ENCODE peak calls at places on chromosome 11, in five cellular contexts. One of them, this sample, is unnamed.

GRCh38 chr11:94060401-94060800 is 39.2 kb downstream of the HEPHL1 start:
- DNase-seq in tibial artery: no peak
- DNase-seq in fibroblast of mammary gland: no peak
- DNase-seq in Peyer's patch: no peak
- DNase-seq in NCI-H2081: no peak
- DNase-seq in this sample: no peak

GRCh38 chr11:43951231-43951630 is 8.8 kb downstream of the C11orf96 start:
- DNase-seq in tibial artery: no peak
- DNase-seq in fibroblast of mammary gland: no peak
- DNase-seq in Peyer's patch: peak; percentile 11
- DNase-seq in NCI-H2081: peak; percentile 19
- DNase-seq in this sample: no peak

GRCh38 chr11:2142762-2143202 is 3.6 kb upstream of the IGF2 start:
- DNase-seq in tibial artery: no peak
- DNase-seq in fibroblast of mammary gland: peak; percentile 42
- DNase-seq in Peyer's patch: no peak
- DNase-seq in NCI-H2081: no peak
- DNase-seq in this sample: peak; percentile 78

GRCh38 chr11:122882809-122883681 is 486 bp downstream of the JHY start:
- DNase-seq in tibial artery: peak; percentile 47
- DNase-seq in fibroblast of mammary gland: peak; percentile 58
- DNase-seq in Peyer's patch: peak; percentile 79
- DNase-seq in NCI-H2081: peak; percentile 66
- DNase-seq in this sample: peak; percentile 60

GRCh38 chr11:34806875-34807274 is 109.3 kb downstream of the APIP start:
- DNase-seq in tibial artery: no peak
- DNase-seq in fibroblast of mammary gland: no peak
- DNase-seq in Peyer's patch: no peak
- DNase-seq in NCI-H2081: no peak
- DNase-seq in this sample: no peak

GRCh38 chr11:29256580-29256979 is 760.2 kb downstream of the KCNA4 start:
- DNase-seq in tibial artery: no peak
- DNase-seq in fibroblast of mammary gland: no peak
- DNase-seq in Peyer's patch: no peak
- DNase-seq in NCI-H2081: no peak
- DNase-seq in this sample: no peak

GRCh38 chr11:130737866-130738431 is 178.3 kb downstream of the SNX19 start:
- DNase-seq in tibial artery: no peak
- DNase-seq in fibroblast of mammary gland: peak; percentile 91
- DNase-seq in Peyer's patch: peak; percentile 81
- DNase-seq in NCI-H2081: no peak
- DNase-seq in this sample: no peak

GRCh38 chr11:110675548-110675947 is 36.7 kb downstream of the ARHGAP20 start:
- DNase-seq in tibial artery: no peak
- DNase-seq in fibroblast of mammary gland: no peak
- DNase-seq in Peyer's patch: no peak
- DNase-seq in NCI-H2081: no peak
- DNase-seq in this sample: no peak

GRCh38 chr11:69840371-69841169 is 21.4 kb upstream of the FGF3 start:
- DNase-seq in tibial artery: no peak
- DNase-seq in fibroblast of mammary gland: no peak
- DNase-seq in Peyer's patch: peak; percentile 37
- DNase-seq in NCI-H2081: no peak
- DNase-seq in this sample: peak; percentile 13

GRCh38 chr11:100932474-100933100 is 197.0 kb downstream of the PGR start:
- DNase-seq in tibial artery: no peak
- DNase-seq in fibroblast of mammary gland: peak; percentile 57
- DNase-seq in Peyer's patch: no peak
- DNase-seq in NCI-H2081: peak; percentile 6
- DNase-seq in this sample: no peak

GRCh38 chr11:27672836-27673464 is 27.3 kb downstream of the BDNF start:
- DNase-seq in tibial artery: no peak
- DNase-seq in fibroblast of mammary gland: peak; percentile 29
- DNase-seq in Peyer's patch: no peak
- DNase-seq in NCI-H2081: no peak
- DNase-seq in this sample: no peak

GRCh38 chr11:128776434-128777284 is 82.8 kb downstream of the FLI1 start:
- DNase-seq in tibial artery: no peak
- DNase-seq in fibroblast of mammary gland: peak; percentile 34
- DNase-seq in Peyer's patch: no peak
- DNase-seq in NCI-H2081: no peak
- DNase-seq in this sample: peak; percentile 74

GRCh38 chr11:73307323-73308002 is 613 bp upstream of the ARHGEF17 start:
- DNase-seq in tibial artery: peak; percentile 99
- DNase-seq in fibroblast of mammary gland: peak; percentile 97
- DNase-seq in Peyer's patch: peak; percentile 98
- DNase-seq in NCI-H2081: peak; percentile 95
- DNase-seq in this sample: peak; percentile 96

GRCh38 chr11:57163160-57163868 is 18.4 kb upstream of the LRRC55 start:
- DNase-seq in tibial artery: no peak
- DNase-seq in fibroblast of mammary gland: no peak
- DNase-seq in Peyer's patch: no peak
- DNase-seq in NCI-H2081: no peak
- DNase-seq in this sample: no peak

GRCh38 chr11:131771471-131771870 is 401.1 kb downstream of the NTM start:
- DNase-seq in tibial artery: no peak
- DNase-seq in fibroblast of mammary gland: no peak
- DNase-seq in Peyer's patch: no peak
- DNase-seq in NCI-H2081: no peak
- DNase-seq in this sample: no peak

GRCh38 chr11:7982582-7983119 is 4.5 kb upstream of the EIF3F start:
- DNase-seq in tibial artery: no peak
- DNase-seq in fibroblast of mammary gland: no peak
- DNase-seq in Peyer's patch: no peak
- DNase-seq in NCI-H2081: no peak
- DNase-seq in this sample: no peak

GRCh38 chr11:113475160-113475761 is at the start of gene DRD2:
- DNase-seq in tibial artery: no peak
- DNase-seq in fibroblast of mammary gland: no peak
- DNase-seq in Peyer's patch: no peak
- DNase-seq in NCI-H2081: peak; percentile 12
- DNase-seq in this sample: no peak

GRCh38 chr11:109486129-109486528 is 64.1 kb downstream of the C11orf87 start:
- DNase-seq in tibial artery: no peak
- DNase-seq in fibroblast of mammary gland: no peak
- DNase-seq in Peyer's patch: no peak
- DNase-seq in NCI-H2081: peak; percentile 92
- DNase-seq in this sample: no peak

GRCh38 chr11:120752668-120753067 is 241.1 kb downstream of the GRIK4 start:
- DNase-seq in tibial artery: no peak
- DNase-seq in fibroblast of mammary gland: no peak
- DNase-seq in Peyer's patch: no peak
- DNase-seq in NCI-H2081: no peak
- DNase-seq in this sample: peak; percentile 10

GRCh38 chr11:71368966-71369365 is 79.2 kb downstream of the DHCR7 start:
- DNase-seq in tibial artery: no peak
- DNase-seq in fibroblast of mammary gland: no peak
- DNase-seq in Peyer's patch: no peak
- DNase-seq in NCI-H2081: no peak
- DNase-seq in this sample: no peak

GRCh38 chr11:128517457-128518230 is 69.7 kb downstream of the ETS1 start:
- DNase-seq in tibial artery: no peak
- DNase-seq in fibroblast of mammary gland: peak; percentile 55
- DNase-seq in Peyer's patch: no peak
- DNase-seq in NCI-H2081: no peak
- DNase-seq in this sample: no peak

GRCh38 chr11:65132238-65132987 is 1.9 kb downstream of the SYVN1 start:
- DNase-seq in tibial artery: no peak
- DNase-seq in fibroblast of mammary gland: no peak
- DNase-seq in Peyer's patch: peak; percentile 85
- DNase-seq in NCI-H2081: no peak
- DNase-seq in this sample: peak; percentile 69

GRCh38 chr11:33471541-33471940 is 214.4 kb downstream of the HIPK3 start:
- DNase-seq in tibial artery: no peak
- DNase-seq in fibroblast of mammary gland: no peak
- DNase-seq in Peyer's patch: no peak
- DNase-seq in NCI-H2081: no peak
- DNase-seq in this sample: no peak

GRCh38 chr11:35236667-35237003 is 97.7 kb downstream of the CD44 start:
- DNase-seq in tibial artery: no peak
- DNase-seq in fibroblast of mammary gland: peak; percentile 52
- DNase-seq in Peyer's patch: no peak
- DNase-seq in NCI-H2081: no peak
- DNase-seq in this sample: no peak

GRCh38 chr11:20474176-20474950 is 86.8 kb downstream of the PRMT3 start:
- DNase-seq in tibial artery: peak; percentile 34
- DNase-seq in fibroblast of mammary gland: no peak
- DNase-seq in Peyer's patch: no peak
- DNase-seq in NCI-H2081: no peak
- DNase-seq in this sample: no peak

GRCh38 chr11:114953039-114953438 is 274.7 kb downstream of the NXPE2 start:
- DNase-seq in tibial artery: no peak
- DNase-seq in fibroblast of mammary gland: no peak
- DNase-seq in Peyer's patch: no peak
- DNase-seq in NCI-H2081: no peak
- DNase-seq in this sample: no peak

GRCh38 chr11:128135451-128135850 is 451.9 kb downstream of the ETS1 start:
- DNase-seq in tibial artery: no peak
- DNase-seq in fibroblast of mammary gland: no peak
- DNase-seq in Peyer's patch: no peak
- DNase-seq in NCI-H2081: no peak
- DNase-seq in this sample: no peak

GRCh38 chr11:134243913-134244312 is 9.2 kb downstream of the THYN1 start:
- DNase-seq in tibial artery: no peak
- DNase-seq in fibroblast of mammary gland: no peak
- DNase-seq in Peyer's patch: no peak
- DNase-seq in NCI-H2081: no peak
- DNase-seq in this sample: no peak

GRCh38 chr11:112017538-112017937 is 7.7 kb upstream of the DLAT start:
- DNase-seq in tibial artery: no peak
- DNase-seq in fibroblast of mammary gland: peak; percentile 56
- DNase-seq in Peyer's patch: no peak
- DNase-seq in NCI-H2081: no peak
- DNase-seq in this sample: no peak

GRCh38 chr11:106228996-106229395 is 151.5 kb downstream of the AASDHPPT start:
- DNase-seq in tibial artery: no peak
- DNase-seq in fibroblast of mammary gland: peak; percentile 29
- DNase-seq in Peyer's patch: no peak
- DNase-seq in NCI-H2081: no peak
- DNase-seq in this sample: no peak

GRCh38 chr11:18677560-18677959 is 21.0 kb upstream of the TMEM86A start:
- DNase-seq in tibial artery: no peak
- DNase-seq in fibroblast of mammary gland: no peak
- DNase-seq in Peyer's patch: no peak
- DNase-seq in NCI-H2081: no peak
- DNase-seq in this sample: no peak

GRCh38 chr11:17798253-17798652 is 63.7 kb downstream of the KCNC1 start:
- DNase-seq in tibial artery: no peak
- DNase-seq in fibroblast of mammary gland: no peak
- DNase-seq in Peyer's patch: no peak
- DNase-seq in NCI-H2081: no peak
- DNase-seq in this sample: no peak

GRCh38 chr11:5620606-5621521 is 3.9 kb upstream of the TRIM34 start:
- DNase-seq in tibial artery: no peak
- DNase-seq in fibroblast of mammary gland: peak; percentile 83
- DNase-seq in Peyer's patch: no peak
- DNase-seq in NCI-H2081: no peak
- DNase-seq in this sample: no peak

GRCh38 chr11:74417860-74418508 is 19.8 kb upstream of the PGM2L1 start:
- DNase-seq in tibial artery: no peak
- DNase-seq in fibroblast of mammary gland: no peak
- DNase-seq in Peyer's patch: no peak
- DNase-seq in NCI-H2081: no peak
- DNase-seq in this sample: no peak

GRCh38 chr11:103894034-103894433 is 142.4 kb upstream of the DDI1 start:
- DNase-seq in tibial artery: no peak
- DNase-seq in fibroblast of mammary gland: no peak
- DNase-seq in Peyer's patch: no peak
- DNase-seq in NCI-H2081: no peak
- DNase-seq in this sample: no peak

GRCh38 chr11:130765951-130766649 is 150.2 kb downstream of the SNX19 start:
- DNase-seq in tibial artery: no peak
- DNase-seq in fibroblast of mammary gland: peak; percentile 59
- DNase-seq in Peyer's patch: no peak
- DNase-seq in NCI-H2081: no peak
- DNase-seq in this sample: no peak

GRCh38 chr11:95081412-95081811 is 8.2 kb upstream of the ENDOD1 start:
- DNase-seq in tibial artery: peak; percentile 86
- DNase-seq in fibroblast of mammary gland: no peak
- DNase-seq in Peyer's patch: no peak
- DNase-seq in NCI-H2081: no peak
- DNase-seq in this sample: no peak